ENCODE peak calls at places on chromosome 1, in nine cellular contexts. U is tibial artery; S is hepatocyte; E is IMR-90; K is neuronal stem cell; N is mesendoderm; P is Peyer's patch; W is CD8-positive, alpha-beta T cell; T is thoracic aorta. L is an unnamed sample.
A peak's percentile ranks its signal among the peaks of the same experiment; 100 is the strongest.

GRCh38 chr1:231776006-231776707 is 149.6 kb downstream of the DISC1 start:
- DNase-seq in W (no peak), E (peak; percentile 86), K (no peak), T (no peak), N (peak; percentile 37), P (no peak), S (peak; percentile 15), U (no peak), L (no peak)

GRCh38 chr1:84889437-84889836 is 3.6 kb downstream of the LPAR3 start:
- DNase-seq in E (no peak), N (no peak), U (no peak), W (no peak), T (no peak), S (no peak), P (no peak), K (no peak), L (no peak)

GRCh38 chr1:224245188-224245587 is 62.1 kb downstream of the DEGS1 start:
- DNase-seq in N (no peak), U (peak; percentile 69), E (peak; percentile 55), T (no peak), K (no peak), P (peak; percentile 81), W (peak; percentile 23), S (no peak), L (peak; percentile 38)

GRCh38 chr1:153447498-153448170 is 12.8 kb downstream of the S100A7 start:
- DNase-seq in U (no peak), T (no peak), K (no peak), P (no peak), W (no peak), E (peak; percentile 83), N (no peak), S (no peak), L (no peak)

GRCh38 chr1:222994506-222995229 is 148.4 kb downstream of the TLR5 start:
- DNase-seq in U (no peak), N (peak; percentile 42), K (no peak), S (no peak), W (no peak), T (no peak), P (no peak), E (peak; percentile 73), L (no peak)

GRCh38 chr1:100866041-100866900 is 28.4 kb downstream of the EXTL2 start:
- DNase-seq in K (peak; percentile 9), U (no peak), E (peak; percentile 70), T (no peak), N (peak; percentile 13), P (no peak), S (peak; percentile 44), W (no peak), L (no peak)

GRCh38 chr1:162663086-162663485 is 30.8 kb downstream of the DDR2 start:
- DNase-seq in P (no peak), S (no peak), W (no peak), U (no peak), E (peak; percentile 36), K (no peak), T (no peak), N (no peak), L (no peak)

GRCh38 chr1:12665511-12665910 is 21.6 kb downstream of the AADACL4 start:
- DNase-seq in T (no peak), P (no peak), K (no peak), S (no peak), U (no peak), E (no peak), N (no peak), W (no peak), L (no peak)

GRCh38 chr1:169312084-169312954 is 55.3 kb downstream of the NME7 start:
- DNase-seq in W (peak; percentile 53), P (peak; percentile 69), K (no peak), U (no peak), E (peak; percentile 98), T (no peak), S (peak; percentile 47), N (peak; percentile 61), L (no peak)

GRCh38 chr1:153465728-153466625 is 5.5 kb upstream of the S100A7 start:
- DNase-seq in W (peak; percentile 59), S (peak; percentile 50), P (peak; percentile 74), K (peak; percentile 23), E (peak; percentile 8), N (peak; percentile 79), T (no peak), U (peak; percentile 77), L (peak; percentile 61)

GRCh38 chr1:218163371-218163770 is 121.7 kb upstream of the RRP15 start:
- DNase-seq in T (no peak), P (no peak), K (no peak), E (no peak), N (no peak), S (no peak), U (no peak), W (no peak), L (no peak)

GRCh38 chr1:218164111-218164929 is 120.8 kb upstream of the RRP15 start:
- DNase-seq in N (peak; percentile 73), K (peak; percentile 65), U (no peak), S (peak; percentile 42), E (peak; percentile 12), P (peak; percentile 47), W (no peak), T (no peak), L (peak; percentile 78)

GRCh38 chr1:218165687-218166088 is 119.4 kb upstream of the RRP15 start:
- DNase-seq in U (no peak), T (no peak), P (no peak), S (no peak), K (peak; percentile 5), N (no peak), W (no peak), E (no peak), L (no peak)

GRCh38 chr1:218164930-218165686 is 120.0 kb upstream of the RRP15 start:
- DNase-seq in T (no peak), P (peak; percentile 46), N (peak; percentile 57), S (peak; percentile 21), U (no peak), W (no peak), K (peak; percentile 38), E (no peak), L (peak; percentile 30)
- H3K27ac ChIP-seq in T (no peak overlapping the region), P (no peak overlapping the region), N (no peak overlapping the region), S (no peak overlapping the region), U (no peak overlapping the region), W (no peak overlapping the region), K (no peak overlapping the region), E (no peak overlapping the region), L (peak overlapping the region; percentile 67)

GRCh38 chr1:161119017-161119378 is 1.1 kb downstream of the NIT1 start:
- DNase-seq in K (no peak), S (peak; percentile 42), P (no peak), N (peak; percentile 71), E (no peak), U (no peak), W (no peak), T (no peak), L (peak; percentile 51)

GRCh38 chr1:161117681-161118581 is at the start of the genes NIT1 and PFDN2:
- DNase-seq in T (peak; percentile 60), W (peak; percentile 86), N (peak; percentile 95), S (peak; percentile 94), E (peak; percentile 85), K (peak; percentile 76), U (peak; percentile 90), P (peak; percentile 93), L (peak; percentile 84)

GRCh38 chr1:161113915-161114314 is 3.9 kb downstream of the PFDN2 start:
- DNase-seq in W (no peak), T (no peak), S (no peak), P (no peak), N (no peak), U (no peak), K (no peak), E (no peak), L (no peak)

GRCh38 chr1:161115132-161115711 is 2.6 kb downstream of the PFDN2 start:
- DNase-seq in S (no peak), W (no peak), K (no peak), E (peak; percentile 94), P (no peak), U (no peak), T (no peak), N (peak; percentile 46), L (no peak)

GRCh38 chr1:161114556-161114955 is 3.3 kb downstream of the PFDN2 start:
- DNase-seq in T (no peak), S (no peak), K (no peak), N (no peak), E (peak; percentile 60), P (no peak), W (no peak), U (no peak), L (no peak)
- H3K4me1 ChIP-seq in T (peaks cover 42% of the 10 kb centered on the region), S (peaks cover 21% of the 10 kb centered on the region), K (peaks cover 4% of the 10 kb centered on the region), N (peaks cover 9% of the 10 kb centered on the region), E (peaks cover 12% of the 10 kb centered on the region), P (peaks cover 37% of the 10 kb centered on the region), W (peaks cover 40% of the 10 kb centered on the region), U (no peaks in the 10 kb centered on the region), L (peaks cover 20% of the 10 kb centered on the region)

GRCh38 chr1:109091196-109092193 is 931 bp downstream of the TMEM167B start:
- DNase-seq in P (no peak), K (no peak), T (no peak), E (peak; percentile 75), W (no peak), S (peak; percentile 67), N (no peak), U (no peak), L (peak; percentile 32)
- H3K4me3 ChIP-seq in P (peak overlapping the region; percentile 81), K (peak overlapping the region; percentile 91), T (peak overlapping the region; percentile 76), E (peak overlapping the region; percentile 87), W (peak overlapping the region; percentile 84), S (peak overlapping the region; percentile 87), N (peak overlapping the region; percentile 71), U (peak overlapping the region; percentile 83), L (peak overlapping the region; percentile 58)

GRCh38 chr1:27555700-27556424 is 48.1 kb downstream of the AHDC1 start:
- DNase-seq in U (peak; percentile 89), P (peak; percentile 61), S (peak; percentile 56), N (peak; percentile 85), E (no peak), T (no peak), K (no peak), W (peak; percentile 16), L (no peak)
- H3K27ac ChIP-seq in U (peak overlapping the region; percentile 97), P (peak overlapping the region; percentile 65), S (peak overlapping the region; percentile 94), N (peak overlapping the region; percentile 32), E (peak overlapping the region; percentile 15), T (peak overlapping the region; percentile 85), K (no peak overlapping the region), W (no peak overlapping the region), L (peak overlapping the region; percentile 60)

L was measured in thyroid gland.